ENCODE peak calls at places on chromosomes 4 and X, in four cellular contexts. One of them, this sample, is unnamed.

GRCh38 chr4:39043697-39044363 is 11.6 kb upstream of the TMEM156 start:
- DNase-seq in choroid plexus epithelial cell: peak
- DNase-seq in tibial nerve: no peak
- DNase-seq in PC-9: no peak
- DNase-seq in this sample: peak

GRCh38 chrX:115940888-115941332 is 229.6 kb upstream of the AGTR2 start:
- DNase-seq in choroid plexus epithelial cell: peak
- DNase-seq in PC-9: peak
- DNase-seq in tibial nerve: no peak
- DNase-seq in this sample: peak

GRCh38 chr4:88674989-88675388 is 22.6 kb downstream of the NAP1L5 start:
- DNase-seq in PC-9: no peak
- DNase-seq in choroid plexus epithelial cell: peak
- DNase-seq in tibial nerve: no peak
- DNase-seq in this sample: peak

GRCh38 chrX:19063030-19063429 is 59.2 kb downstream of the ADGRG2 start:
- DNase-seq in PC-9: no peak
- DNase-seq in tibial nerve: no peak
- DNase-seq in choroid plexus epithelial cell: peak
- DNase-seq in this sample: no peak

GRCh38 chr4:6201580-6202091 is 1.3 kb upstream of the JAKMIP1 start:
- DNase-seq in choroid plexus epithelial cell: no peak
- DNase-seq in tibial nerve: no peak
- DNase-seq in PC-9: no peak
- DNase-seq in this sample: no peak

GRCh38 chr4:128837679-128838078 is 28.2 kb downstream of the JADE1 start:
- DNase-seq in choroid plexus epithelial cell: no peak
- DNase-seq in tibial nerve: no peak
- DNase-seq in PC-9: no peak
- DNase-seq in this sample: no peak

GRCh38 chr4:74539043-74539790 is 94.3 kb downstream of the AREG start:
- DNase-seq in choroid plexus epithelial cell: peak
- DNase-seq in PC-9: no peak
- DNase-seq in tibial nerve: no peak
- DNase-seq in this sample: peak

GRCh38 chrX:74377282-74377681 is 44.0 kb upstream of the SLC16A2 start:
- DNase-seq in choroid plexus epithelial cell: no peak
- DNase-seq in tibial nerve: no peak
- DNase-seq in PC-9: no peak
- DNase-seq in this sample: no peak

GRCh38 chr4:20252656-20253271 is 1.1 kb downstream of the SLIT2 start:
- DNase-seq in tibial nerve: peak
- DNase-seq in choroid plexus epithelial cell: peak
- DNase-seq in PC-9: peak
- DNase-seq in this sample: peak

GRCh38 chr4:34636623-34637022 is 1607.7 kb downstream of the ARAP2 start:
- DNase-seq in tibial nerve: no peak
- DNase-seq in PC-9: no peak
- DNase-seq in choroid plexus epithelial cell: no peak
- DNase-seq in this sample: no peak

GRCh38 chrX:9611436-9612145 is 146.7 kb downstream of the TBL1X start:
- DNase-seq in choroid plexus epithelial cell: no peak
- DNase-seq in tibial nerve: no peak
- DNase-seq in PC-9: no peak
- DNase-seq in this sample: no peak

GRCh38 chr4:123520376-123520775 is 123.8 kb downstream of the SPRY1 start:
- DNase-seq in tibial nerve: no peak
- DNase-seq in PC-9: no peak
- DNase-seq in choroid plexus epithelial cell: no peak
- DNase-seq in this sample: no peak

GRCh38 chr4:78592104-78592783 is 40.7 kb downstream of the ANXA3 start:
- DNase-seq in choroid plexus epithelial cell: no peak
- DNase-seq in tibial nerve: no peak
- DNase-seq in PC-9: no peak
- DNase-seq in this sample: no peak

GRCh38 chrX:82218361-82218760 is 1016.5 kb downstream of the SH3BGRL start:
- DNase-seq in PC-9: no peak
- DNase-seq in tibial nerve: no peak
- DNase-seq in choroid plexus epithelial cell: peak
- DNase-seq in this sample: peak

GRCh38 chrX:13094780-13095425 is 50.5 kb upstream of the FAM9C start:
- DNase-seq in choroid plexus epithelial cell: peak
- DNase-seq in PC-9: no peak
- DNase-seq in tibial nerve: no peak
- DNase-seq in this sample: peak

GRCh38 chr4:149914521-149915115 is 99.0 kb upstream of the IQCM start:
- DNase-seq in choroid plexus epithelial cell: peak
- DNase-seq in PC-9: peak
- DNase-seq in tibial nerve: peak
- DNase-seq in this sample: peak

GRCh38 chr4:176425035-176425434 is 105.3 kb downstream of the SPCS3 start:
- DNase-seq in tibial nerve: no peak
- DNase-seq in PC-9: no peak
- DNase-seq in choroid plexus epithelial cell: peak
- DNase-seq in this sample: peak

GRCh38 chr4:161653697-161654096 is 510.1 kb downstream of the FSTL5 start:
- DNase-seq in choroid plexus epithelial cell: no peak
- DNase-seq in tibial nerve: no peak
- DNase-seq in PC-9: no peak
- DNase-seq in this sample: no peak

GRCh38 chr4:40865696-40866095 is 115.9 kb downstream of the NSUN7 start:
- DNase-seq in tibial nerve: no peak
- DNase-seq in choroid plexus epithelial cell: peak
- DNase-seq in PC-9: no peak
- DNase-seq in this sample: no peak

GRCh38 chr4:174320501-174321199 is 36.9 kb downstream of the CEP44 start:
- DNase-seq in tibial nerve: no peak
- DNase-seq in PC-9: no peak
- DNase-seq in choroid plexus epithelial cell: peak
- DNase-seq in this sample: no peak

GRCh38 chr4:139267301-139267700 is 12.7 kb downstream of the MGARP start:
- DNase-seq in tibial nerve: no peak
- DNase-seq in PC-9: no peak
- DNase-seq in choroid plexus epithelial cell: no peak
- DNase-seq in this sample: no peak

GRCh38 chrX:47595701-47596655 is 13.7 kb downstream of the TIMP1 start:
- DNase-seq in PC-9: no peak
- DNase-seq in tibial nerve: no peak
- DNase-seq in choroid plexus epithelial cell: peak
- DNase-seq in this sample: peak

GRCh38 chr4:81215219-81215892 is at the start of gene PRKG2:
- DNase-seq in tibial nerve: no peak
- DNase-seq in choroid plexus epithelial cell: peak
- DNase-seq in PC-9: no peak
- DNase-seq in this sample: no peak
- H3K4me3 ChIP-seq in tibial nerve: peak
- H3K4me3 ChIP-seq in choroid plexus epithelial cell: peak
- H3K4me3 ChIP-seq in PC-9: no peak
- H3K4me3 ChIP-seq in this sample: peak

DNA sequence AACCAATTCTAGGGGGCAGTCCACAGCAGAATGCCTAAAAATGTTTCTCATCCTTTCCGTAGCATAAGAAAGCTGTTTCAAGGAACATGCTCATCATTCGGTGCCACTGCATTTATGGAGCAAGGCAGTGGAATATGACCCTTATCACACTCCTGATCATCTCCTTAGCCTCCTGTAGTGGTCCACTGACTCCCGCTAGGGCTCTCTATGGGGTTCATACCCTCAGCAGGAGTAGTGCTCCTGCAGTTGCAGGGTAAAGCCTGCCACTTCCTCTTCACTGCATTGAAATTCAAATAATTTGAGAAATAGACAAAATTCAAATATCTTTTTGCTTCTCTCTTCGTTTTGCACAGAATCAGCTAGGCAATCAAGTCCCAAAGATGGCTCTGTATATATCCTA is 107.0 kb downstream of the NDST3 start:
- DNase-seq in choroid plexus epithelial cell: no peak
- DNase-seq in PC-9: no peak
- DNase-seq in tibial nerve: no peak
- DNase-seq in this sample: no peak
- TF ChIP-seq CTCF in choroid plexus epithelial cell: no peak
- TF ChIP-seq CTCF in PC-9: no peak
- TF ChIP-seq CTCF in tibial nerve: no peak
- TF ChIP-seq CTCF in this sample: no peak

GRCh38 chr4:133147922-133148689 is 988 bp upstream of the PCDH10 start:
- DNase-seq in tibial nerve: no peak
- DNase-seq in choroid plexus epithelial cell: peak
- DNase-seq in PC-9: no peak
- DNase-seq in this sample: no peak
- H3K4me3 ChIP-seq in tibial nerve: peak
- H3K4me3 ChIP-seq in choroid plexus epithelial cell: peak
- H3K4me3 ChIP-seq in PC-9: no peak
- H3K4me3 ChIP-seq in this sample: peak

GRCh38 chrX:11293113-11293512 is at the start of gene AMELX:
- DNase-seq in choroid plexus epithelial cell: no peak
- DNase-seq in PC-9: no peak
- DNase-seq in tibial nerve: no peak
- DNase-seq in this sample: no peak

GRCh38 chrX:11296051-11296450 is 2.8 kb downstream of the AMELX start:
- DNase-seq in tibial nerve: no peak
- DNase-seq in PC-9: no peak
- DNase-seq in choroid plexus epithelial cell: no peak
- DNase-seq in this sample: no peak

DNA sequence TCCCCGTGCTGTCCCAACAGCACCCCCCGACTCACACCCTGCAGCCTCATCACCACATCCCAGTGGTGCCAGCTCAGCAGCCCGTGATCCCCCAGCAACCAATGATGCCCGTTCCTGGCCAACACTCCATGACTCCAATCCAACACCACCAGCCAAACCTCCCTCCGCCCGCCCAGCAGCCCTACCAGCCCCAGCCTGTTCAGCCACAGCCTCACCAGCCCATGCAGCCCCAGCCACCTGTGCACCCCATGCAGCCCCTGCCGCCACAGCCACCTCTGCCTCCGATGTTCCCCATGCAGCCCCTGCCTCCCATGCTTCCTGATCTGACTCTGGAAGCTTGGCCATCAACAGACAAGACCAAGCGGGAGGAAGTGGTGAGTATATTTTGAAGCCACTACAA is 5.4 kb downstream of the AMELX start:
- DNase-seq in tibial nerve: no peak
- DNase-seq in choroid plexus epithelial cell: no peak
- DNase-seq in PC-9: no peak
- DNase-seq in this sample: no peak
- TF ChIP-seq CTCF in tibial nerve: no peak
- TF ChIP-seq CTCF in choroid plexus epithelial cell: no peak
- TF ChIP-seq CTCF in PC-9: no peak
- TF ChIP-seq CTCF in this sample: no peak

GRCh38 chr4:65671402-65671801 is 1.1 kb upstream of the EPHA5 start:
- DNase-seq in tibial nerve: no peak
- DNase-seq in choroid plexus epithelial cell: no peak
- DNase-seq in PC-9: no peak
- DNase-seq in this sample: no peak

GRCh38 chr4:65669008-65669971 is 999 bp downstream of the EPHA5 start:
- DNase-seq in tibial nerve: no peak
- DNase-seq in choroid plexus epithelial cell: peak
- DNase-seq in PC-9: no peak
- DNase-seq in this sample: peak

GRCh38 chr4:65668201-65669007 is 1.9 kb downstream of the EPHA5 start:
- DNase-seq in tibial nerve: peak
- DNase-seq in choroid plexus epithelial cell: peak
- DNase-seq in PC-9: no peak
- DNase-seq in this sample: peak

GRCh38 chr4:65670331-65671031 is at the start of gene EPHA5:
- DNase-seq in PC-9: peak
- DNase-seq in choroid plexus epithelial cell: peak
- DNase-seq in tibial nerve: peak
- DNase-seq in this sample: peak

DNA sequence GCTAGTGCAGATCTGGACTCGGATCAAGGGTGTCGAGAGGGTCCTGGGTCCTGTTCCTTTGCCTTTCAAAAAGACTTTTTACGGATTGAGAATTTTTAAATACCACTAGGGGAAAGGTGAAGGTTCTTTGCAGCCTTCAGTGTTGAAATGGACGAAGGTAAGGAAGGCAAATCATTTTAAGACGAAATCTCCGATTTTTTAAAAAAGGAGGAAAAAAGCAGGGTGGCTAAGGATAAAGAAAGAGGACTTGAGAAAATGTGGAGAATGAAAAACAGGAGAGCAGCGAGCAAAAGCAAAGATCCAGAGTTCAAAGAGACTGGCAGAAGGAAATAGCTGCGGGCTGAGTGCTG is 333 bp downstream of the EPHA5 start:
- DNase-seq in tibial nerve: no peak
- DNase-seq in choroid plexus epithelial cell: no peak
- DNase-seq in PC-9: no peak
- DNase-seq in this sample: no peak
- H3K4me3 ChIP-seq in tibial nerve: peak
- H3K4me3 ChIP-seq in choroid plexus epithelial cell: peak
- H3K4me3 ChIP-seq in PC-9: peak
- H3K4me3 ChIP-seq in this sample: peak

GRCh38 chrX:26649534-26649933 is 433.6 kb downstream of the MAGEB5 start:
- DNase-seq in choroid plexus epithelial cell: peak
- DNase-seq in PC-9: no peak
- DNase-seq in tibial nerve: no peak
- DNase-seq in this sample: peak
- TF ChIP-seq CTCF in choroid plexus epithelial cell: peak
- TF ChIP-seq CTCF in PC-9: peak
- TF ChIP-seq CTCF in tibial nerve: no peak
- TF ChIP-seq CTCF in this sample: peak

GRCh38 chrX:120310861-120311631 is at the start of gene TMEM255A:
- DNase-seq in choroid plexus epithelial cell: no peak
- DNase-seq in PC-9: peak
- DNase-seq in tibial nerve: no peak
- DNase-seq in this sample: no peak

GRCh38 chrX:120309873-120310730 is 1.2 kb downstream of the TMEM255A start:
- DNase-seq in choroid plexus epithelial cell: peak
- DNase-seq in tibial nerve: no peak
- DNase-seq in PC-9: peak
- DNase-seq in this sample: peak

GRCh38 chrX:120306640-120307039 is 4.6 kb downstream of the TMEM255A start:
- DNase-seq in tibial nerve: no peak
- DNase-seq in PC-9: no peak
- DNase-seq in choroid plexus epithelial cell: no peak
- DNase-seq in this sample: no peak

GRCh38 chrX:120308959-120309872 is 2.0 kb downstream of the TMEM255A start:
- DNase-seq in tibial nerve: peak
- DNase-seq in choroid plexus epithelial cell: peak
- DNase-seq in PC-9: peak
- DNase-seq in this sample: peak

GRCh38 chrX:120308558-120308957 is 2.7 kb downstream of the TMEM255A start:
- DNase-seq in choroid plexus epithelial cell: no peak
- DNase-seq in PC-9: peak
- DNase-seq in tibial nerve: no peak
- DNase-seq in this sample: no peak
- H3K4me3 ChIP-seq in choroid plexus epithelial cell: no peak
- H3K4me3 ChIP-seq in PC-9: no peak
- H3K4me3 ChIP-seq in tibial nerve: no peak
- H3K4me3 ChIP-seq in this sample: no peak

This sample was measured in fibroblast of the aortic adventitia.